ENCODE peak calls at places on chromosome 22, in nine cellular contexts. L, A, T, F, J, P, Z, R and C are unnamed samples.

GRCh38 chr22:36286096-36286957 is 33.4 kb downstream of the APOL1 start:
- DNase-seq in L (peak; percentile 68), A (peak; percentile 18), T (peak; percentile 50), F (peak; percentile 88), J (peak; percentile 83), P (peak; percentile 60), Z (peak; percentile 57), R (peak; percentile 71), C (peak; percentile 88)

GRCh38 chr22:17217179-17217578 is 2.1 kb downstream of the ADA2 start:
- DNase-seq in L (no peak), A (no peak), T (no peak), F (no peak), J (no peak), P (no peak), Z (no peak), R (no peak), C (no peak)

GRCh38 chr22:48343461-48343860 is 1484.2 kb downstream of the BRD1 start:
- DNase-seq in L (no peak), A (no peak), T (no peak), F (no peak), J (no peak), P (no peak), Z (no peak), R (no peak), C (no peak)

GRCh38 chr22:20751185-20751851 is 22.6 kb upstream of the SERPIND1 start:
- DNase-seq in L (no peak), A (no peak), T (peak; percentile 6), F (no peak), J (no peak), P (no peak), Z (no peak), R (peak; percentile 8), C (no peak)

GRCh38 chr22:48177591-48177990 is 1415.1 kb downstream of the TBC1D22A start:
- DNase-seq in L (no peak), A (no peak), T (no peak), F (no peak), J (no peak), P (no peak), Z (no peak), R (no peak), C (no peak)

GRCh38 chr22:36461665-36462474 is 19.6 kb downstream of the TXN2 start:
- DNase-seq in L (peak; percentile 72), A (no peak), T (peak; percentile 98), F (peak; percentile 81), J (peak; percentile 54), P (peak; percentile 92), Z (peak; percentile 62), R (peak; percentile 71), C (no peak)

GRCh38 chr22:17121235-17122195 is at the start of gene TMEM121B:
- DNase-seq in L (peak; percentile 64), A (no peak), T (peak; percentile 44), F (peak; percentile 59), J (peak; percentile 74), P (no peak), Z (peak; percentile 4), R (peak; percentile 55), C (peak; percentile 80)

GRCh38 chr22:18031670-18032454 is 7.5 kb upstream of the MICAL3 start:
- DNase-seq in L (peak; percentile 37), A (peak; percentile 82), T (no peak), F (peak; percentile 87), J (peak; percentile 63), P (peak; percentile 94), Z (peak; percentile 82), R (peak; percentile 82), C (no peak)

GRCh38 chr22:25085930-25086901 is 113.4 kb upstream of the CRYBB3 start:
- DNase-seq in L (no peak), A (no peak), T (peak; percentile 50), F (no peak), J (peak; percentile 42), P (no peak), Z (no peak), R (no peak), C (no peak)

GRCh38 chr22:23695748-23696325 is 5.0 kb downstream of the RGL4 start:
- DNase-seq in L (no peak), A (no peak), T (no peak), F (no peak), J (no peak), P (no peak), Z (no peak), R (no peak), C (no peak)

GRCh38 chr22:44389926-44390925 is 77.5 kb upstream of the SHISAL1 start:
- DNase-seq in L (no peak), A (no peak), T (no peak), F (no peak), J (peak; percentile 7), P (no peak), Z (no peak), R (no peak), C (no peak)

GRCh38 chr22:37220543-37220968 is 8.3 kb upstream of the SSTR3 start:
- DNase-seq in L (no peak), A (no peak), T (no peak), F (no peak), J (no peak), P (no peak), Z (no peak), R (no peak), C (no peak)

GRCh38 chr22:42939941-42940653 is 74.9 kb downstream of the PACSIN2 start:
- DNase-seq in L (peak; percentile 86), A (peak; percentile 78), T (no peak), F (peak; percentile 82), J (no peak), P (peak; percentile 75), Z (peak; percentile 82), R (peak; percentile 69), C (no peak)

GRCh38 chr22:50469377-50470305 is 5.2 kb downstream of the SBF1 start:
- DNase-seq in L (peak; percentile 65), A (peak; percentile 8), T (peak; percentile 82), F (peak; percentile 94), J (peak; percentile 52), P (no peak), Z (peak; percentile 72), R (peak; percentile 17), C (no peak)
- TF ChIP-seq CTCF in L (no peak), A (no peak), T (no peak), F (no peak), J (no peak), P (no peak), Z (no peak), R (no peak), C (no peak)

GRCh38 chr22:31637375-31637937 is 24.6 kb downstream of the PISD start:
- DNase-seq in L (no peak), A (no peak), T (peak; percentile 31), F (no peak), J (no peak), P (no peak), Z (no peak), R (no peak), C (no peak)
- TF ChIP-seq CTCF in L (no peak), A (no peak), T (no peak), F (no peak), J (no peak), P (no peak), Z (no peak), R (no peak), C (peak; percentile 45)

GRCh38 chr22:50303848-50304527 is 3.5 kb downstream of the PLXNB2 start:
- DNase-seq in L (peak; percentile 58), A (no peak), T (peak; percentile 74), F (peak; percentile 85), J (peak; percentile 59), P (peak; percentile 21), Z (no peak), R (no peak), C (no peak)
- TF ChIP-seq CTCF in L (no peak), A (no peak), T (no peak), F (no peak), J (no peak), P (peak; percentile 28), Z (no peak), R (no peak), C (no peak)

DNA sequence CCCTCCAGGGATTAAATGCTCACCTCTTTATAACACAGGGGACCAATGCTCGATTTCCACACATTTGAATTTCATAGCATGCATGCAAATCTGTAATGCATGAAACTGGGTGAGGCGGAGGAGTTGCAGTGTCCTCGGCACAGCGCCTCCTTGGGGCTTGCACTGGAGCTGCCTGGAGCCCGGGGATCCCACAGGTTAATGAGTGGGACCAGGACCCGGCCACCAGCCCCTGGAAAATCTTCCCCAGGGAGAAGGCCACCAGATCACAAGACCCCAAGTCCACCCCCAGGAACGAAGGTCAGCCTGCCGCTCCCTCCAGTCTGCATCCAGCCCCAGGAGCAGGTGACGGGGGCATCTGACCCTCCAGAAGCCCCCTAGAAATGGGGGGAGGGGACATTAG is 119.1 kb downstream of the MN1 start:
- DNase-seq in L (no peak), A (no peak), T (no peak), F (no peak), J (no peak), P (no peak), Z (no peak), R (no peak), C (no peak)
- TF ChIP-seq CTCF in L (no peak), A (no peak), T (no peak), F (no peak), J (peak; percentile 24), P (peak; percentile 62), Z (no peak), R (no peak), C (peak; percentile 70)

GRCh38 chr22:46929689-46930225 is 167.3 kb downstream of the TBC1D22A start:
- DNase-seq in L (no peak), A (no peak), T (peak; percentile 7), F (no peak), J (no peak), P (no peak), Z (no peak), R (no peak), C (peak; percentile 34)

GRCh38 chr22:46933526-46933925 is 171.1 kb downstream of the TBC1D22A start:
- DNase-seq in L (no peak), A (no peak), T (no peak), F (no peak), J (no peak), P (no peak), Z (no peak), R (no peak), C (no peak)

GRCh38 chr22:46933040-46933439 is 170.6 kb downstream of the TBC1D22A start:
- DNase-seq in L (no peak), A (no peak), T (no peak), F (no peak), J (no peak), P (no peak), Z (no peak), R (no peak), C (no peak)

GRCh38 chr22:46931881-46932280 is 169.4 kb downstream of the TBC1D22A start:
- DNase-seq in L (no peak), A (no peak), T (no peak), F (no peak), J (no peak), P (no peak), Z (peak; percentile 25), R (no peak), C (no peak)

GRCh38 chr22:46931414-46931813 is 169.0 kb downstream of the TBC1D22A start:
- DNase-seq in L (no peak), A (peak; percentile 10), T (peak; percentile 29), F (no peak), J (no peak), P (peak; percentile 5), Z (peak; percentile 21), R (no peak), C (no peak)
- TF ChIP-seq CTCF in L (no peak), A (peak; percentile 17), T (peak; percentile 9), F (no peak), J (no peak), P (peak; percentile 30), Z (no peak), R (no peak), C (no peak)